ENCODE peak calls at places on chromosomes 13 and 19, in four cellular contexts. One of them, this sample, is unnamed.

GRCh38 chr19:55179570-55180484 is at the start of gene SYT5:
- DNase-seq in AG04450: no peak
- DNase-seq in hepatocyte: peak; percentile 78
- DNase-seq in esophagus squamous epithelium: no peak
- DNase-seq in this sample: peak; percentile 53

GRCh38 chr13:102327119-102327617 is 74.7 kb downstream of the FGF14 start:
- DNase-seq in AG04450: no peak
- DNase-seq in hepatocyte: no peak
- DNase-seq in esophagus squamous epithelium: no peak
- DNase-seq in this sample: no peak

GRCh38 chr13:30615851-30616311 is 1.8 kb upstream of the USPL1 start:
- DNase-seq in AG04450: no peak
- DNase-seq in hepatocyte: peak; percentile 56
- DNase-seq in esophagus squamous epithelium: no peak
- DNase-seq in this sample: no peak

GRCh38 chr13:84121456-84121855 is 239.2 kb upstream of the SLITRK1 start:
- DNase-seq in AG04450: no peak
- DNase-seq in hepatocyte: peak; percentile 3
- DNase-seq in esophagus squamous epithelium: no peak
- DNase-seq in this sample: no peak

GRCh38 chr19:39177736-39178135 is 19.0 kb upstream of the NCCRP1 start:
- DNase-seq in AG04450: no peak
- DNase-seq in hepatocyte: no peak
- DNase-seq in esophagus squamous epithelium: no peak
- DNase-seq in this sample: no peak

GRCh38 chr19:6325614-6326013 is 7.8 kb downstream of the ACER1 start:
- DNase-seq in AG04450: no peak
- DNase-seq in hepatocyte: no peak
- DNase-seq in esophagus squamous epithelium: no peak
- DNase-seq in this sample: no peak

GRCh38 chr19:12485571-12485970 is 955 bp upstream of the ZNF709 start:
- DNase-seq in AG04450: no peak
- DNase-seq in hepatocyte: no peak
- DNase-seq in esophagus squamous epithelium: no peak
- DNase-seq in this sample: no peak

GRCh38 chr13:20127563-20128458 is 33.0 kb downstream of the GJA3 start:
- DNase-seq in AG04450: no peak
- DNase-seq in hepatocyte: peak; percentile 81
- DNase-seq in esophagus squamous epithelium: no peak
- DNase-seq in this sample: no peak

GRCh38 chr13:55577847-55578210 is 1562.9 kb upstream of the PRR20A start:
- DNase-seq in AG04450: no peak
- DNase-seq in hepatocyte: no peak
- DNase-seq in esophagus squamous epithelium: no peak
- DNase-seq in this sample: no peak

GRCh38 chr19:42269518-42270345 is 680 bp downstream of the CIC start:
- DNase-seq in AG04450: no peak
- DNase-seq in hepatocyte: no peak
- DNase-seq in esophagus squamous epithelium: no peak
- DNase-seq in this sample: no peak

GRCh38 chr13:37149380-37149779 is 43.9 kb upstream of the CSNK1A1L start:
- DNase-seq in AG04450: no peak
- DNase-seq in hepatocyte: no peak
- DNase-seq in esophagus squamous epithelium: no peak
- DNase-seq in this sample: no peak

GRCh38 chr13:80022146-80022545 is 318.8 kb downstream of the SPRY2 start:
- DNase-seq in AG04450: no peak
- DNase-seq in hepatocyte: no peak
- DNase-seq in esophagus squamous epithelium: no peak
- DNase-seq in this sample: no peak

GRCh38 chr13:101123028-101123427 is 293.3 kb downstream of the NALCN start:
- DNase-seq in AG04450: no peak
- DNase-seq in hepatocyte: no peak
- DNase-seq in esophagus squamous epithelium: no peak
- DNase-seq in this sample: no peak

GRCh38 chr19:5914358-5914774 is 312 bp downstream of the CAPS start:
- DNase-seq in AG04450: no peak
- DNase-seq in hepatocyte: no peak
- DNase-seq in esophagus squamous epithelium: no peak
- DNase-seq in this sample: no peak

GRCh38 chr13:93577105-93577504 is 350.5 kb downstream of the GPC6 start:
- DNase-seq in AG04450: no peak
- DNase-seq in hepatocyte: no peak
- DNase-seq in esophagus squamous epithelium: no peak
- DNase-seq in this sample: no peak

GRCh38 chr13:79516590-79516989 is 35.6 kb downstream of the NDFIP2 start:
- DNase-seq in AG04450: no peak
- DNase-seq in hepatocyte: no peak
- DNase-seq in esophagus squamous epithelium: no peak
- DNase-seq in this sample: no peak

GRCh38 chr19:18698321-18699167 is 15.1 kb downstream of the CRTC1 start:
- DNase-seq in AG04450: no peak
- DNase-seq in hepatocyte: no peak
- DNase-seq in esophagus squamous epithelium: no peak
- DNase-seq in this sample: no peak

GRCh38 chr19:45598267-45599011 is 3.6 kb downstream of the GPR4 start:
- DNase-seq in AG04450: no peak
- DNase-seq in hepatocyte: no peak
- DNase-seq in esophagus squamous epithelium: no peak
- DNase-seq in this sample: no peak

GRCh38 chr13:29435125-29435911 is 160.2 kb downstream of the SLC7A1 start:
- DNase-seq in AG04450: peak; percentile 45
- DNase-seq in hepatocyte: peak; percentile 63
- DNase-seq in esophagus squamous epithelium: no peak
- DNase-seq in this sample: no peak

GRCh38 chr19:29247912-29248311 is 35.0 kb upstream of the UQCRFS1 start:
- DNase-seq in AG04450: no peak
- DNase-seq in hepatocyte: peak; percentile 32
- DNase-seq in esophagus squamous epithelium: no peak
- DNase-seq in this sample: no peak

GRCh38 chr19:40285353-40286234 is 449 bp upstream of the AKT2 start:
- DNase-seq in AG04450: peak; percentile 99
- DNase-seq in hepatocyte: peak; percentile 100
- DNase-seq in esophagus squamous epithelium: peak; percentile 91
- DNase-seq in this sample: peak; percentile 96

GRCh38 chr13:108560092-108560491 is 69.3 kb upstream of the MYO16 start:
- DNase-seq in AG04450: no peak
- DNase-seq in hepatocyte: no peak
- DNase-seq in esophagus squamous epithelium: no peak
- DNase-seq in this sample: no peak

GRCh38 chr13:99873141-99873540 is 98.4 kb downstream of the ZIC5 start:
- DNase-seq in AG04450: no peak
- DNase-seq in hepatocyte: no peak
- DNase-seq in esophagus squamous epithelium: no peak
- DNase-seq in this sample: no peak

GRCh38 chr19:38319421-38320258 is at the start of gene KCNK6:
- DNase-seq in AG04450: no peak
- DNase-seq in hepatocyte: peak; percentile 63
- DNase-seq in esophagus squamous epithelium: no peak
- DNase-seq in this sample: peak; percentile 66

GRCh38 chr13:67148219-67148583 is 81.9 kb downstream of the PCDH9 start:
- DNase-seq in AG04450: no peak
- DNase-seq in hepatocyte: no peak
- DNase-seq in esophagus squamous epithelium: no peak
- DNase-seq in this sample: no peak

GRCh38 chr13:112711528-112712265 is 21.9 kb downstream of the ATP11A start:
- DNase-seq in AG04450: peak; percentile 96
- DNase-seq in hepatocyte: peak; percentile 95
- DNase-seq in esophagus squamous epithelium: no peak
- DNase-seq in this sample: no peak

GRCh38 chr13:58480011-58480410 is 848.5 kb downstream of the PCDH17 start:
- DNase-seq in AG04450: no peak
- DNase-seq in hepatocyte: no peak
- DNase-seq in esophagus squamous epithelium: no peak
- DNase-seq in this sample: no peak

GRCh38 chr19:24159707-24160106 is 72.7 kb downstream of the ZNF254 start:
- DNase-seq in AG04450: no peak
- DNase-seq in hepatocyte: peak; percentile 25
- DNase-seq in esophagus squamous epithelium: no peak
- DNase-seq in this sample: no peak

GRCh38 chr19:47232422-47233211 is 1.6 kb upstream of the BBC3 start:
- DNase-seq in AG04450: no peak
- DNase-seq in hepatocyte: no peak
- DNase-seq in esophagus squamous epithelium: no peak
- DNase-seq in this sample: no peak

GRCh38 chr13:73417012-73417615 is 358.3 kb downstream of the KLF5 start:
- DNase-seq in AG04450: no peak
- DNase-seq in hepatocyte: no peak
- DNase-seq in esophagus squamous epithelium: no peak
- DNase-seq in this sample: no peak

GRCh38 chr19:2663920-2664571 is 38.4 kb downstream of the GNG7 start:
- DNase-seq in AG04450: no peak
- DNase-seq in hepatocyte: no peak
- DNase-seq in esophagus squamous epithelium: no peak
- DNase-seq in this sample: no peak

GRCh38 chr19:1153891-1154730 is 20.0 kb downstream of the SBNO2 start:
- DNase-seq in AG04450: no peak
- DNase-seq in hepatocyte: no peak
- DNase-seq in esophagus squamous epithelium: no peak
- DNase-seq in this sample: no peak
- H3K27ac ChIP-seq in AG04450: peak overlapping the region; percentile 92
- H3K27ac ChIP-seq in hepatocyte: peak overlapping the region; percentile 83
- H3K27ac ChIP-seq in esophagus squamous epithelium: peak overlapping the region; percentile 92
- H3K27ac ChIP-seq in this sample: no peak overlapping the region

GRCh38 chr19:10167459-10167858 is 27.3 kb downstream of the DNMT1 start:
- DNase-seq in AG04450: no peak
- DNase-seq in hepatocyte: no peak
- DNase-seq in esophagus squamous epithelium: no peak
- DNase-seq in this sample: no peak
- H3K27ac ChIP-seq in AG04450: no peak overlapping the region
- H3K27ac ChIP-seq in hepatocyte: no peak overlapping the region
- H3K27ac ChIP-seq in esophagus squamous epithelium: no peak overlapping the region
- H3K27ac ChIP-seq in this sample: no peak overlapping the region

GRCh38 chr19:30879225-30879624 is 470.0 kb downstream of the TSHZ3 start:
- DNase-seq in AG04450: no peak
- DNase-seq in hepatocyte: no peak
- DNase-seq in esophagus squamous epithelium: no peak
- DNase-seq in this sample: no peak

GRCh38 chr19:30878456-30878855 is 470.8 kb downstream of the TSHZ3 start:
- DNase-seq in AG04450: no peak
- DNase-seq in hepatocyte: no peak
- DNase-seq in esophagus squamous epithelium: no peak
- DNase-seq in this sample: no peak

GRCh38 chr19:30881281-30881680 is 468.0 kb downstream of the TSHZ3 start:
- DNase-seq in AG04450: no peak
- DNase-seq in hepatocyte: no peak
- DNase-seq in esophagus squamous epithelium: no peak
- DNase-seq in this sample: no peak

GRCh38 chr19:30880551-30880950 is 468.7 kb downstream of the TSHZ3 start:
- DNase-seq in AG04450: no peak
- DNase-seq in hepatocyte: no peak
- DNase-seq in esophagus squamous epithelium: no peak
- DNase-seq in this sample: no peak

GRCh38 chr19:30880151-30880550 is 469.1 kb downstream of the TSHZ3 start:
- DNase-seq in AG04450: no peak
- DNase-seq in hepatocyte: no peak
- DNase-seq in esophagus squamous epithelium: no peak
- DNase-seq in this sample: no peak
- H3K27ac ChIP-seq in AG04450: no peak overlapping the region
- H3K27ac ChIP-seq in hepatocyte: no peak overlapping the region
- H3K27ac ChIP-seq in esophagus squamous epithelium: no peak overlapping the region
- H3K27ac ChIP-seq in this sample: no peak overlapping the region

GRCh38 chr19:48479686-48480085 is 10.5 kb downstream of the CYTH2 start:
- DNase-seq in AG04450: no peak
- DNase-seq in hepatocyte: no peak
- DNase-seq in esophagus squamous epithelium: no peak
- DNase-seq in this sample: no peak

GRCh38 chr19:48480476-48481190 is 11.5 kb downstream of the CYTH2 start:
- DNase-seq in AG04450: no peak
- DNase-seq in hepatocyte: no peak
- DNase-seq in esophagus squamous epithelium: no peak
- DNase-seq in this sample: peak; percentile 59

GRCh38 chr19:48480151-48480475 is 10.9 kb downstream of the CYTH2 start:
- DNase-seq in AG04450: no peak
- DNase-seq in hepatocyte: no peak
- DNase-seq in esophagus squamous epithelium: no peak
- DNase-seq in this sample: peak; percentile 66

GRCh38 chr19:48481846-48482639 is 12.9 kb downstream of the CYTH2 start:
- DNase-seq in AG04450: no peak
- DNase-seq in hepatocyte: no peak
- DNase-seq in esophagus squamous epithelium: no peak
- DNase-seq in this sample: no peak

DNA sequence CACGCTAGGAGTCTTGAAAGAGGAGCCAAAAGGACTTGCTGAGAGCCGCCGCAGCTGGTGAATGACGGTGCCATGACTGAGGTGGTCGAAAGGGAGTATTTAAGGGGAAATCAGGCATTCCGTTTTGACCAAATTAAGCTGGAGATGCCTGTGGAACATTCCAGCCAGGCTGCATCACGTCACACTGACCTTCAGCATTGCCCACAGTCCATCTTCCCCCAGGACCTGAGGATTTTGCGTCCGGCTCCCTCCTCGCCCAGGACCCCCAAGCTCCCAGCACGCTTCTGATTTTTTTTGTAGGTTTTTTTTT is 12.0 kb downstream of the CYTH2 start:
- DNase-seq in AG04450: peak; percentile 11
- DNase-seq in hepatocyte: no peak
- DNase-seq in esophagus squamous epithelium: no peak
- DNase-seq in this sample: no peak
- H3K27ac ChIP-seq in AG04450: peak overlapping the region; percentile 65
- H3K27ac ChIP-seq in hepatocyte: no peak overlapping the region
- H3K27ac ChIP-seq in esophagus squamous epithelium: peak overlapping the region; percentile 90
- H3K27ac ChIP-seq in this sample: peak overlapping the region; percentile 53

DNA sequence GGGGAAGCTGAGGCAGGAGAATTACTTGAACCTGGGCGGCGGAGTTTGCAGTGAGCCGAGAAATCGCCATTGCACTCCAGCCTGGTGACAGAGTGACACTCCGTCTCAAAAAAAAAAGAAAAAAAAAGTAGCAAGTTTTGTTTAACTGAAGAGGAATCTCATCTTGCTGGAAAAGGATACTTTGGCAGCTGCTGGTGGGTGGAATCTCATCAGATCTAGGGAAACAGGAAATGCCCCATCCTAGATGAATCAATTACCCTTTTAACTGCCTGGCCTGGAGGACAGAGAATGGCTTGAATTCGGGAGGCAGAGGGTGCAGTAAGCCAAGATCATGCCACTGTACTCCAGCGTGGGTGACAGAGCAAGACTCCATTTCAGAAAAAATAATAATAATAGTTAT is 8.4 kb downstream of the ZNF320 start:
- DNase-seq in AG04450: no peak
- DNase-seq in hepatocyte: no peak
- DNase-seq in esophagus squamous epithelium: no peak
- DNase-seq in this sample: no peak
- H3K27ac ChIP-seq in AG04450: no peak overlapping the region
- H3K27ac ChIP-seq in hepatocyte: no peak overlapping the region
- H3K27ac ChIP-seq in esophagus squamous epithelium: no peak overlapping the region
- H3K27ac ChIP-seq in this sample: no peak overlapping the region

This sample was measured in CD8-positive, alpha-beta T cell.